ENCODE peak calls at places on chromosomes 16 and 17, in six cellular contexts. P is HL-60, Q is GM23338, Y is Panc1, H is A549, B is SK-N-SH. V is an unnamed sample.

GRCh38 chr17:50101346-50102163 is 6.4 kb downstream of the PDK2 start:
- DNase-seq in P (no peak), Q (peak; percentile 39), Y (no peak), H (no peak), B (peak; percentile 89), V (peak; percentile 76)

GRCh38 chr17:38428643-38429371 is 543 bp downstream of the ARHGAP23 start:
- DNase-seq in P (peak; percentile 60), Q (peak; percentile 72), Y (no peak), H (no peak), B (peak; percentile 66), V (no peak)

GRCh38 chr17:2435852-2436251 is 35.0 kb upstream of the MNT start:
- DNase-seq in P (no peak), Q (peak; percentile 16), Y (no peak), H (no peak), B (no peak), V (no peak)

GRCh38 chr16:4172070-4172469 is 55.8 kb upstream of the ADCY9 start:
- DNase-seq in P (no peak), Q (no peak), Y (no peak), H (no peak), B (no peak), V (no peak)

GRCh38 chr17:60305141-60305540 is 86.8 kb downstream of the USP32 start:
- DNase-seq in P (peak; percentile 78), Q (peak; percentile 45), Y (no peak), H (peak; percentile 17), B (no peak), V (no peak)

GRCh38 chr17:79577485-79578187 is 33.2 kb downstream of the RBFOX3 start:
- DNase-seq in P (no peak), Q (no peak), Y (no peak), H (no peak), B (no peak), V (no peak)

GRCh38 chr17:19570497-19571151 is 37.0 kb downstream of the SLC47A1 start:
- DNase-seq in P (peak; percentile 64), Q (no peak), Y (no peak), H (no peak), B (no peak), V (no peak)

GRCh38 chr17:78671607-78672404 is 94.6 kb upstream of the DNAH17 start:
- DNase-seq in P (no peak), Q (no peak), Y (no peak), H (no peak), B (no peak), V (no peak)

GRCh38 chr17:81097943-81098308 is 63.0 kb downstream of the BAIAP2 start:
- DNase-seq in P (no peak), Q (no peak), Y (no peak), H (peak; percentile 50), B (no peak), V (peak; percentile 84)

GRCh38 chr17:62724398-62725146 is 83.5 kb downstream of the MARCHF10 start:
- DNase-seq in P (no peak), Q (no peak), Y (no peak), H (no peak), B (no peak), V (no peak)

GRCh38 chr16:11691771-11692170 is 23.5 kb downstream of the SNN start:
- DNase-seq in P (no peak), Q (no peak), Y (no peak), H (no peak), B (no peak), V (no peak)

GRCh38 chr17:12688382-12688781 is 22.7 kb downstream of the MYOCD start:
- DNase-seq in P (no peak), Q (no peak), Y (no peak), H (no peak), B (no peak), V (no peak)

GRCh38 chr17:21240375-21241055 is 12.7 kb downstream of the NATD1 start:
- DNase-seq in P (no peak), Q (peak; percentile 41), Y (no peak), H (no peak), B (no peak), V (no peak)

GRCh38 chr17:21242780-21243515 is 10.3 kb downstream of the NATD1 start:
- DNase-seq in P (no peak), Q (no peak), Y (no peak), H (no peak), B (no peak), V (no peak)

GRCh38 chr17:21241564-21241963 is 11.6 kb downstream of the NATD1 start:
- DNase-seq in P (no peak), Q (no peak), Y (no peak), H (no peak), B (no peak), V (no peak)

GRCh38 chr17:21243516-21244303 is 9.5 kb downstream of the NATD1 start:
- DNase-seq in P (no peak), Q (no peak), Y (no peak), H (no peak), B (no peak), V (no peak)

DNA sequence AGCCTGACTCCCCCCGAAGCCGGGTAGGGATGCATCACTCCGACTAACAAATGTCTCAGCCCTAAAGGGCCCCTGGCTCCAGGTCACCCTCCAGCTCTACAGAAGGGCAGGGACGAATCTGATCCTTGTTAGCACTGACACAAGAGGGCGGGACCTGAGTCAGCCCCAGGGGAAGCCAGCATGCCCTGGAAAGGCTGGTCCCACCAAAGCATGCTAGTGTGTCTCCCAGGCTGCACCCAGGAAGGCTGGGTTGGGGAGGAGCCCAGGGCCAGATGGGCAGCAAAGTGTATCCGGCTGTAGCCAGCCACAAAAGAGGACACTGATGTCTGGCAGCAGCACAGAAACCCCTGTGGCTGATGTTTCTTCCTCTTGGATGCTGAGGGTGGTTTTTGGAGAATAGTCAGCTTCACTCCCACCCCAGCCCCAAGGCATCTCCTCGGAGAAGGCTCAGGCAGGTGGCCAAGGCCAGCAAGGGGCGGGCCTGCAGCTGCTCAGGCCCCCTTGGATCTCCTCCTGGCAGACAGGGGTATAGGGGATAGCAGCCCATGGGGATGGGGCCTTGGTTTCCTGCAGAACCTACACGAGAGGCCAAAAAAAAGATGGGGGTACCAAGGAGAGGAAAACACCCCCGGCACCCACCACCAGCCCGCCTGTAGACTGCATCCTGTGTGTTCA is 11.0 kb downstream of the NATD1 start:
- DNase-seq in P (no peak), Q (no peak), Y (no peak), H (no peak), B (no peak), V (no peak)
- TF ChIP-seq REST in P (no peak), Q (no peak), Y (no peak), H (no peak), B (no peak), V (no peak)

GRCh38 chr16:87423429-87423828 is 31.3 kb downstream of the MAP1LC3B start:
- DNase-seq in P (no peak), Q (no peak), Y (no peak), H (no peak), B (no peak), V (no peak)

GRCh38 chr16:87419971-87420370 is 27.8 kb downstream of the MAP1LC3B start:
- DNase-seq in P (no peak), Q (no peak), Y (no peak), H (no peak), B (no peak), V (no peak)

GRCh38 chr16:87421369-87421912 is 29.3 kb downstream of the MAP1LC3B start:
- DNase-seq in P (no peak), Q (no peak), Y (no peak), H (no peak), B (peak; percentile 59), V (no peak)

GRCh38 chr16:87420401-87421368 is 28.5 kb downstream of the MAP1LC3B start:
- DNase-seq in P (no peak), Q (peak; percentile 49), Y (no peak), H (no peak), B (no peak), V (peak; percentile 58)

GRCh38 chr16:87422106-87422505 is 30.0 kb downstream of the MAP1LC3B start:
- DNase-seq in P (no peak), Q (no peak), Y (no peak), H (no peak), B (no peak), V (no peak)
- TF ChIP-seq REST in P (no peak), Q (no peak), Y (no peak), H (no peak), B (no peak), V (no peak)

DNA sequence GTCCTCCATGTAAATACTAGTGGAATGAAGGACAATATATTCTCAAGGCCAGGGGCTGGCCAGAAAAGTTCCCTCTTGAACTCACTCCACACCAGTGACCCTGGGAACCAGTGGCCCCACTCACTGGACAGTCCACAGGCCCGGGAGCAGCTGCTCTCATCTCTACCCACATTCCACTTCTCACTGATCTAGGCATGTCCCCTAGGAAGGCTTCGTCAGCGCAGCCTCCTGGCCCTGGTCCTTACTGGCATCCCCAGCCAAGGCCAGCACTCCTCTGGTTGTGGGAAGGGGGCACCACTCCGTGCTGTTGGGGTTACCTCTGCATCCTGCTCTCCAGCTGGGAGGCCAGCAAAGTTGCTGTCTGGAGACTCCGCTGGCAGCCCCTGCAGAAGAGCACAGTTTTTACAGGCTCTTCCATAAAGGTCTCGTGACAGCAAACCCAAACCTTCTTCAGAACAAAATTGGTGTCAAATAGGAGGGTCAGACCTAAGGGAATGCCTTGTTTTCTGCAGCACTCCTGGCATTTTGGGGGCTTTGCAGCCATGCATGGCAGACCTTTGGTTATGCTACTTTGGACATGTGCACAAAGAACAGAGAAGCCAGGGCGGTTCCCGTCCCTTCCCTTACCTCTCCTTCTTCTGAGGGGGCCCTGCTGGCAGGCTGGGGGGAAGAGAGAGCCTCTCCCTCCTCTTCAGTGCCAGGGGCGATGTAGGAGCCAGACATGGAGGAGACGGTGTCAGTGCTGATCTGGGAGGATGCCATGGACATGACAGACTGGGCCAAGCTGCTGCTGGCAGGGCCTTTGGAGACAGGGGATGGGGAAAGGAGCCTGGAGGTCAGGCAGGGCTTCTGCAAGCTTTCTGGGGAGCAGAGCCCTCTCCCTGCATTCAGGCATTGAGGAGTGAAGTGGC is 14.1 kb upstream of the FOXJ1 start:
- DNase-seq in P (no peak), Q (no peak), Y (no peak), H (no peak), B (no peak), V (no peak)
- TF ChIP-seq REST in P (no peak), Q (no peak), Y (no peak), H (no peak), B (no peak), V (no peak)

DNA sequence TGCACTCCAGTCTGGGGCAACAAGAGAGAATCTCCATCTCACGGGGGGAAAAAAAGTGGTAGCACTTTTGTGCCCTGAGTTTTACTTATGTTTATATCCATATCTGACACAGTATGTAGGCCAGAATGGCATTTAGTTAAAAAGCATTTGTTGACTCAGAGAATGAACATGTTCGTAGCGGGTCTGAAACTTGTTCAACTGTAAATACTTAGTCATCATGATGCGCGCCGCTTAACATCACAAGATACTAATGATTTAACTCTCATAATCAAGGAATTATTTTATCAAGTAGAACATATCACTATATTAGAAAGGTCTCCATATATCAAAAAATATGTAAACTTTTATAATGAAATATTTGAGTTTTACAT is 55.3 kb upstream of the ITGA2B start:
- DNase-seq in P (no peak), Q (no peak), Y (no peak), H (peak; percentile 65), B (no peak), V (peak; percentile 27)
- TF ChIP-seq REST in P (no peak), Q (no peak), Y (no peak), H (no peak), B (no peak), V (no peak)

GRCh38 chr17:64982139-64982802 is 63.0 kb upstream of the LRRC37A3 start:
- DNase-seq in P (no peak), Q (no peak), Y (no peak), H (peak; percentile 46), B (no peak), V (no peak)

GRCh38 chr17:64983708-64984107 is 64.4 kb upstream of the LRRC37A3 start:
- DNase-seq in P (no peak), Q (no peak), Y (no peak), H (no peak), B (no peak), V (no peak)

GRCh38 chr17:64984181-64984580 is 64.9 kb upstream of the LRRC37A3 start:
- DNase-seq in P (no peak), Q (no peak), Y (no peak), H (no peak), B (no peak), V (no peak)

GRCh38 chr17:64984776-64985521 is 65.7 kb upstream of the LRRC37A3 start:
- DNase-seq in P (peak; percentile 49), Q (no peak), Y (no peak), H (peak; percentile 75), B (no peak), V (no peak)
- TF ChIP-seq REST in P (no peak), Q (no peak), Y (no peak), H (no peak), B (no peak), V (no peak)